ENCODE peak calls at places on chromosomes 12 and 14, in ten cellular contexts. T, Z, N, Q, J, X, K, S, E and A are unnamed samples.

GRCh38 chr14:21317433-21317832 is 37.5 kb downstream of the RPGRIP1 start:
- DNase-seq in E (no peak), T (no peak), S (no peak), X (no peak), J (peak; percentile 32), Q (no peak), Z (no peak), N (no peak), K (no peak), A (no peak)

GRCh38 chr14:101820283-101820798 is 58.8 kb downstream of the PPP2R5C start:
- DNase-seq in T (no peak), Q (no peak), N (no peak), Z (no peak), X (no peak), E (no peak), J (no peak), K (peak; percentile 65), S (no peak), A (no peak)

GRCh38 chr12:89258240-89258969 is 93.9 kb downstream of the DUSP6 start:
- DNase-seq in T (no peak), N (no peak), X (no peak), Q (no peak), J (no peak), K (no peak), S (no peak), Z (no peak), E (no peak), A (no peak)

GRCh38 chr14:60092516-60092915 is 793 bp downstream of the PCNX4 start:
- DNase-seq in J (peak; percentile 49), Q (no peak), X (no peak), Z (no peak), E (no peak), N (no peak), K (peak; percentile 6), S (no peak), T (peak; percentile 21), A (peak; percentile 77)

GRCh38 chr14:59251811-59252771 is 63.6 kb downstream of the DAAM1 start:
- DNase-seq in J (peak; percentile 70), X (no peak), N (no peak), Z (no peak), S (no peak), Q (no peak), T (peak; percentile 56), E (no peak), K (no peak), A (peak; percentile 55)

GRCh38 chr12:48015954-48016353 is 11.7 kb upstream of the COL2A1 start:
- DNase-seq in S (no peak), K (no peak), Z (no peak), E (no peak), Q (no peak), T (no peak), J (no peak), X (no peak), N (no peak), A (no peak)

GRCh38 chr14:24935796-24936195 is 114.2 kb downstream of the STXBP6 start:
- DNase-seq in S (no peak), K (no peak), J (no peak), Q (no peak), E (no peak), X (no peak), Z (no peak), N (no peak), T (no peak), A (no peak)

GRCh38 chr12:131208425-131208824 is 254.7 kb downstream of the ADGRD1 start:
- DNase-seq in K (no peak), X (peak; percentile 50), T (no peak), Z (no peak), N (no peak), E (no peak), Q (peak; percentile 18), J (no peak), S (no peak), A (no peak)

GRCh38 chr14:89669209-89669608 is 252.2 kb upstream of the FOXN3 start:
- DNase-seq in X (no peak), Z (no peak), T (peak; percentile 84), Q (no peak), E (no peak), J (no peak), N (no peak), K (peak; percentile 40), S (no peak), A (no peak)

GRCh38 chr12:1702708-1703107 is 11.8 kb downstream of the ADIPOR2 start:
- DNase-seq in Z (no peak), J (no peak), Q (no peak), T (no peak), E (no peak), S (no peak), N (no peak), X (no peak), K (no peak), A (peak; percentile 23)

GRCh38 chr14:85195872-85196477 is 334.0 kb upstream of the FLRT2 start:
- DNase-seq in J (no peak), X (no peak), E (no peak), K (no peak), Z (no peak), S (no peak), Q (no peak), T (no peak), N (no peak), A (peak; percentile 47)

GRCh38 chr14:22539831-22540230 is 49.2 kb downstream of the DAD1 start:
- DNase-seq in J (no peak), E (no peak), Z (no peak), X (no peak), K (no peak), Q (no peak), T (peak; percentile 20), S (no peak), N (no peak), A (no peak)

GRCh38 chr14:61444215-61444768 is 122.9 kb downstream of the PRKCH start:
- DNase-seq in E (no peak), Q (no peak), K (peak; percentile 71), N (no peak), T (no peak), Z (peak; percentile 56), J (no peak), S (peak; percentile 47), X (no peak), A (no peak)

GRCh38 chr12:75613981-75614380 is 102.6 kb upstream of the KRR1 start:
- DNase-seq in K (no peak), J (no peak), Z (no peak), X (no peak), S (no peak), N (no peak), T (peak; percentile 60), Q (no peak), E (no peak), A (peak; percentile 26)

GRCh38 chr12:124603143-124603542 is 35.7 kb upstream of the NCOR2 start:
- DNase-seq in S (no peak), E (no peak), Z (no peak), Q (no peak), N (no peak), T (no peak), K (no peak), X (no peak), J (no peak), A (no peak)

GRCh38 chr12:76113800-76114757 is 29.6 kb upstream of the NAP1L1 start:
- DNase-seq in Z (no peak), K (no peak), J (peak; percentile 51), Q (no peak), T (peak; percentile 85), X (no peak), N (no peak), S (no peak), E (no peak), A (no peak)

GRCh38 chr12:100593490-100593889 is 20.0 kb downstream of the GAS2L3 start:
- DNase-seq in E (no peak), Q (no peak), Z (no peak), X (no peak), N (no peak), J (no peak), S (no peak), K (no peak), T (peak; percentile 29), A (peak; percentile 62)

GRCh38 chr12:9319842-9320173 is 111.6 kb upstream of the PZP start:
- DNase-seq in N (no peak), T (no peak), Z (no peak), X (no peak), K (no peak), Q (no peak), E (no peak), S (no peak), J (no peak), A (no peak)

GRCh38 chr12:62190081-62190480 is 70.1 kb upstream of the USP15 start:
- DNase-seq in Z (no peak), X (no peak), T (no peak), S (no peak), Q (no peak), E (no peak), K (no peak), J (peak; percentile 3), N (no peak), A (no peak)